ENCODE peak calls at places on chromosomes 3 and 15, in four cellular contexts. S is cardiac muscle cell, M is colonic mucosa, F is heart right ventricle. L is an unnamed sample.
A peak's percentile ranks its signal among the peaks of the same experiment; 100 is the strongest.

GRCh38 chr3:30112904-30113484 is 493.4 kb upstream of the TGFBR2 start:
- DNase-seq in M (no peak), S (peak; percentile 49), F (no peak), L (peak; percentile 33)

GRCh38 chr3:134839990-134840389 is 44.9 kb downstream of the EPHB1 start:
- DNase-seq in M (no peak), S (no peak), F (no peak), L (no peak)

GRCh38 chr15:72764656-72765055 is 18.9 kb downstream of the ADPGK start:
- DNase-seq in S (no peak), F (no peak), M (no peak), L (no peak)

GRCh38 chr3:37967252-37967881 is 23.2 kb upstream of the VILL start:
- DNase-seq in M (peak; percentile 83), S (peak; percentile 71), F (peak; percentile 69), L (peak; percentile 51)

GRCh38 chr15:50302581-50302980 is 37.1 kb upstream of the HDC start:
- DNase-seq in M (no peak), S (no peak), F (no peak), L (no peak)

GRCh38 chr3:146750196-146750595 is 145.1 kb upstream of the PLSCR5 start:
- DNase-seq in F (no peak), M (no peak), S (no peak), L (no peak)

GRCh38 chr15:99410477-99410876 is 155.3 kb upstream of the MEF2A start:
- DNase-seq in F (no peak), S (no peak), M (no peak), L (no peak)

GRCh38 chr3:161177996-161178395 is 43.1 kb upstream of the NMD3 start:
- DNase-seq in S (no peak), M (no peak), F (no peak), L (no peak)

GRCh38 chr3:67656614-67657013 is 2.2 kb upstream of the SUCLG2 start:
- DNase-seq in M (no peak), S (no peak), F (no peak), L (no peak)

GRCh38 chr3:120559228-120560061 is 36.7 kb upstream of the NDUFB4 start:
- DNase-seq in F (peak; percentile 45), M (no peak), S (peak; percentile 56), L (no peak)

GRCh38 chr3:169026543-169027181 is 636.9 kb downstream of the MECOM start:
- DNase-seq in F (no peak), S (no peak), M (no peak), L (no peak)

GRCh38 chr3:171967932-171968678 is 71.3 kb upstream of the FNDC3B start:
- DNase-seq in S (no peak), M (no peak), F (peak; percentile 48), L (no peak)

GRCh38 chr3:71208273-71209095 is 375.0 kb downstream of the FOXP1 start:
- DNase-seq in S (no peak), M (peak; percentile 38), F (no peak), L (no peak)

GRCh38 chr3:136818851-136819783 is at the start of gene SLC35G2:
- DNase-seq in F (peak; percentile 72), S (peak; percentile 72), M (peak; percentile 22), L (peak; percentile 76)

GRCh38 chr3:184636774-184637316 is 75.0 kb downstream of the MAGEF1 start:
- DNase-seq in S (peak; percentile 73), F (no peak), M (no peak), L (peak; percentile 71)

GRCh38 chr3:58116161-58116955 is 94.4 kb downstream of the DNASE1L3 start:
- DNase-seq in M (no peak), F (no peak), S (no peak), L (peak; percentile 81)

GRCh38 chr15:86231864-86232801 is 152.5 kb downstream of the AGBL1 start:
- DNase-seq in F (peak; percentile 6), M (peak; percentile 31), S (peak; percentile 62), L (peak; percentile 4)

GRCh38 chr3:72191211-72191960 is 406.4 kb upstream of the PROK2 start:
- DNase-seq in S (no peak), M (no peak), F (no peak), L (no peak)

GRCh38 chr3:152656207-152657001 is 178.5 kb upstream of the P2RY1 start:
- DNase-seq in M (no peak), S (peak; percentile 47), F (no peak), L (no peak)
- H3K4me3 ChIP-seq in M (no peak overlapping the region), S (no peak overlapping the region), F (peak overlapping the region; percentile 10), L (no peak overlapping the region)

GRCh38 chr15:91694131-91694828 is 159.2 kb upstream of the SLCO3A1 start:
- DNase-seq in F (peak; percentile 46), M (peak; percentile 29), S (peak; percentile 7), L (no peak)
- H3K4me3 ChIP-seq in F (peak overlapping the region; percentile 30), M (no peak overlapping the region), S (no peak overlapping the region), L (no peak overlapping the region)

DNA sequence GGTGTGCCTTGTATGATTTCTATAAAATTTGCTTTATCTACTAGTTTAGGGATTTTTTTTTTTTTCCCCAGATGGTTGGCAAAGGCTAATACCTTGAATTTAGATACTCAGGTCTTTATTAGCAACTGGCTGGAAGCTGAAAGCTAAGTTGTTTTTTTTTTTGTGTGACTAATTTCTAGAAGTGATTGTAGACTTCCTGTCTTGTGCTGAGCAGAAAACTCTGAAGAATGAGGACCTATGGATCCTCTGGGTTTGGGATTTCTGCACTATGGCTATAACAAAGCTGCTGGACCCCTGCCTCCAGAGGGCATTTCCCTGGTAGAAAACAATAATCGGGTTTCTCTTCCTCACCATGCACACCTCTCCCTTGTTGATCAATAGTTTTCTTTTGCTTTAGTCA is 10.0 kb downstream of the ARIH2 start:
- DNase-seq in F (no peak), M (no peak), S (no peak), L (no peak)
- H3K4me3 ChIP-seq in F (no peak overlapping the region), M (no peak overlapping the region), S (no peak overlapping the region), L (no peak overlapping the region)

GRCh38 chr3:15771444-15771843 is 26.3 kb downstream of the ANKRD28 start:
- DNase-seq in F (no peak), M (no peak), S (no peak), L (no peak)

GRCh38 chr3:15768421-15769255 is 29.1 kb downstream of the ANKRD28 start:
- DNase-seq in F (no peak), M (no peak), S (no peak), L (no peak)

GRCh38 chr3:15766406-15766805 is 31.4 kb downstream of the ANKRD28 start:
- DNase-seq in S (no peak), M (no peak), F (no peak), L (no peak)

GRCh38 chr3:15769256-15769915 is 28.4 kb downstream of the ANKRD28 start:
- DNase-seq in S (no peak), M (no peak), F (no peak), L (no peak)
- H3K4me3 ChIP-seq in S (no peak overlapping the region), M (no peak overlapping the region), F (no peak overlapping the region), L (no peak overlapping the region)

DNA sequence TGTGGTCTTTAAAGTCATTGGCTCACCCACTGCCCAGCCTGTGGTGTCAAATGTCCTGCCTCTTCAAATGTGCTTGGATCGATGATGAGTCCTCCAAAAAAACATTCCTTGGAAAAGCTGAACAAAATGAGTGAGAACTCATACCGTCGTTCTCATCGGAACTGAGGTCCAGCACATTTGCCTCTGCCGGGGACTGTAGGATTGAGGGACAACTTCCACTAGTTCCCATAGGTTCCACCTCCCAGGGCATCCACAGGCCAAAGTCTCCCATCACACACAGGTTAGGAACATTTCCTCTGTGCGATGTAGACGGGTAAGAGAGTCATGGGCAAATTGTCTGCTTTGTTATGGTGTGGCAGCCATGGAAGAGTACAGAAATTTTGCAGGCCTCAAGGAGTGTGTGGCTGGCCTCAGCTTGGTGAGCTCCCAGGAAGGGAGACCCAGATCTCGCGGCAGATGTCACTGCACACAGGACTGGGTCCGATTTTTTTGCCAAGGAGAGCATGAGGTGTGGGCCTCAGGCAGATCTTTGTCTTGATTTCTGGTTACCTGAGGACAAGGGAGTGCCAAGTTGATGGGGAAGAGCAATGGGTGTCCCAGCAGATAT is 115.7 kb downstream of the SNRPN start:
- DNase-seq in S (no peak), M (no peak), F (no peak), L (no peak)
- H3K4me3 ChIP-seq in S (no peak overlapping the region), M (no peak overlapping the region), F (no peak overlapping the region), L (no peak overlapping the region)

GRCh38 chr15:66939451-66940023 is 125.9 kb upstream of the SMAD3 start:
- DNase-seq in M (no peak), F (no peak), S (no peak), L (no peak)
- H3K4me3 ChIP-seq in M (no peak overlapping the region), F (no peak overlapping the region), S (no peak overlapping the region), L (no peak overlapping the region)

GRCh38 chr3:182911782-182912111 is 68.6 kb downstream of the DCUN1D1 start:
- DNase-seq in M (no peak), S (no peak), F (no peak), L (no peak)
- H3K4me3 ChIP-seq in M (no peak overlapping the region), S (no peak overlapping the region), F (no peak overlapping the region), L (no peak overlapping the region)

DNA sequence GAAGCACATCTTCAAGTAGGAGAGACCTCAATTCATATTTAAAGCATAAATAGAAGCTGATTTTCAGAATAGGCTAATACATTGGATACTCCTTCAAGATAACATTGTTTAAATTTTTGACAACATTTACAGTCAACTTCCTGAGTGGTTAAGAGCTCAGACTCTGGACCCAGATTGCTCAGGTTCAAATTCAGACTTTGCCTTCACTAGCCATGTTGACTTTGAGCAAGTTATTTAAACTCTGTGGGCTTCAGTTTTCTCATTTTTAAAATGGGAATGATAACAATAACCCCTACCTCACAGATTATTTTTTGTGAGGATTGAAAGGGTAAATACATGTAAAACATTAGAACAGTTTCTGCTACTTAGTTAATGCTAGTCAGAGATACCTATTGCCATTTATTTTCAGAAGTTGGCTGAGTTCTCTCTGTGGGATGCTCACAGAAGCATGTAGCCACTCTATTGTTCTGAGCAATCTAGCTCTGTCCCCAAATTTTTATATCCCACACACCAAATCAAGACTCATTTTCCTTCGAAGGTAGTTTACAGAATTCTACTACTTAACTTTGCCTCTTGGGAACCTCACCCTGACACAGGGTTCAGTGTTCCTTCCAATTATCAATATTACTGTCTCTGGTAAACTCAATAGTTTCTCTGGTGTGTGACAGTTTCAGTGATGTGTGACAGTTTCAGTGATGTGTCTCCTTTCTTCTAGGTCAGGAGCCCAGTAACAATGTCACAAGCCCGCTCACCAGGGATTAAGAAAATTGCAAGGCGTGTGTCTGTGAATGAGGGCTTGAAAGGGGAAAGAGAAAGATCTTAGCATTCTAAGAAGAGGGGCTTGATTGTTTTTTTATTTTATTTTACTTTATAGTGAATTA is 79.4 kb upstream of the OSTN start:
- DNase-seq in M (no peak), S (no peak), F (no peak), L (no peak)
- H3K4me3 ChIP-seq in M (no peak overlapping the region), S (no peak overlapping the region), F (no peak overlapping the region), L (no peak overlapping the region)